ENCODE peak calls at places on chromosome 15, in six cellular contexts. C, Y, Z, L, J and K are unnamed samples.

GRCh38 chr15:75455424-75455981 is 4.0 kb upstream of the SIN3A start:
- DNase-seq in J (peak), L (peak), Y (peak), Z (peak), C (peak), K (peak)

GRCh38 chr15:74024687-74025086 is 30.2 kb downstream of the PML start:
- DNase-seq in Z (no peak), J (no peak), C (no peak), L (no peak), Y (no peak), K (peak)

GRCh38 chr15:58898150-58898680 is 35.3 kb downstream of the SLTM start:
- DNase-seq in J (no peak), L (no peak), Z (no peak), C (no peak), Y (no peak), K (no peak)

GRCh38 chr15:69000091-69000490 is 14.4 kb upstream of the NOX5 start:
- DNase-seq in J (no peak), Z (no peak), L (no peak), Y (no peak), C (no peak), K (no peak)

GRCh38 chr15:87518957-87519356 is 737.6 kb downstream of the NTRK3 start:
- DNase-seq in Y (no peak), C (no peak), L (no peak), Z (no peak), J (no peak), K (no peak)

GRCh38 chr15:45635191-45635638 is 386 bp downstream of the SQOR start:
- DNase-seq in Z (no peak), C (peak), L (peak), Y (peak), J (peak), K (peak)

GRCh38 chr15:40595773-40596172 is 1.7 kb downstream of the KNL1 start:
- DNase-seq in C (no peak), Z (no peak), L (no peak), J (no peak), Y (no peak), K (no peak)

GRCh38 chr15:34520566-34520965 is 62.9 kb downstream of the GOLGA8B start:
- DNase-seq in Z (no peak), Y (no peak), J (no peak), L (no peak), C (no peak), K (no peak)

GRCh38 chr15:66841953-66842681 is 140.1 kb downstream of the SMAD6 start:
- DNase-seq in C (peak), J (peak), Z (peak), Y (peak), L (peak), K (peak)

GRCh38 chr15:84987949-84988624 is 6.4 kb downstream of the PDE8A start:
- DNase-seq in L (no peak), Y (no peak), Z (no peak), C (no peak), J (no peak), K (no peak)

GRCh38 chr15:62365795-62366442 is 200.8 kb upstream of the C2CD4B start:
- DNase-seq in Z (no peak), C (no peak), J (no peak), L (no peak), Y (peak), K (no peak)

GRCh38 chr15:28921336-28921735 is 35.6 kb downstream of the APBA2 start:
- DNase-seq in Z (no peak), C (no peak), J (no peak), Y (no peak), L (no peak), K (peak)

GRCh38 chr15:62625421-62626033 is 417.0 kb upstream of the TPM1 start:
- DNase-seq in Y (no peak), Z (no peak), L (no peak), C (peak), J (peak), K (no peak)

GRCh38 chr15:96042734-96043224 is 287.7 kb upstream of the NR2F2 start:
- DNase-seq in C (no peak), L (no peak), J (peak), Y (no peak), Z (no peak), K (no peak)

GRCh38 chr15:35455201-35455600 is 90.8 kb downstream of the DPH6 start:
- DNase-seq in Z (no peak), L (no peak), Y (no peak), J (no peak), C (no peak), K (no peak)

DNA sequence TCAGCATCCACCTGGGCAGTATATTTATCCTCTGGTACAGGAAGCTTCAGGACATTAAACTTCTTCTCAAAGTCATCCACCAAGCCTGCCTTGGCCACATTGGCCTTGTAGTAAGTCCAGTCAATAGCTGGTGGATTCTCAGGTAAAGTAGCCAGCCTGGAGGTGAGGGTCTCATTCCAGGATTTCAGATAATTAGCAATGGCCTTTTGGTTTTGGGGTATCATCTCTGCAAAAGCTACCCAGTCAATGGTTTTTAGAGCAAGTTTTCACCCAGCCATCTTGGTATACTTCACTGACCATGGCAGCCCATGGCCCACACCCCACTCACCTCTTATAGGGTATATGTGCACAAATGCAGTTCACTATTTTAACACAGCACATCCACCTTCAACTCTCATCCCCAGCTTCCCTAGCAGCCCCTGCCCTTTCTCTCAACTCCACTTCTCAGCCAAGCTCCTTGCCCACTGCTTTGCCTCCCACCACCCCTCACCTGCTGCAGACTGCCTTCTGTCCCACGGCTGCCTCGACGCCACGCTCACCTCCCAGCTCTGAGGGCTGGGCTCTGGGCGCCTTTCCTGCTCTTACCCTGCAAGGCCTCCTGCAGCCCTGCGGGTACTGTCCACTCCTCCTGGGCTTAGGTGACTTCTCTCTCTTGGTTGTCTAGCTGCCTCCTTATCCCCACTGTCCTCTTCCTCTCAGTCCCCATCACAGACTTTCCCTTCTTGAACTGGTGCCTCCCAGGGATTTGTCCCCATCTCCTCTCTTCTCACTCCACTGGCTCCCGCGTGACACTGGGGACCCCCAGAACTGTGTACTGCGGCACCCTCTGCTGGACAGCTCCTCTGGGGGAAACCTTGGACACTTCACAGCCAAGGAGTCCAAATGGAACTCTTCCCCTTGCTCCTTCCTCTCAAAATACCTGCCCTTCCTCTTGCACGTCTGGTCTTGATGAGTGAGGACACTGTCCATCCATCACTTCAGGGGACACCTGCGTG is 1.7 kb upstream of the TGM5 start:
- DNase-seq in Z (no peak), L (peak), Y (no peak), J (peak), C (no peak), K (no peak)
- TF ChIP-seq CTCF in Z (peak), L (no peak), Y (no peak), J (peak), C (no peak), K (peak)

GRCh38 chr15:39238443-39238842 is 342.4 kb upstream of the THBS1 start:
- DNase-seq in Z (no peak), J (no peak), C (no peak), Y (no peak), L (no peak), K (no peak)

GRCh38 chr15:39239562-39239961 is 341.3 kb upstream of the THBS1 start:
- DNase-seq in J (peak), L (no peak), Y (no peak), C (no peak), Z (no peak), K (no peak)

GRCh38 chr15:39244776-39245175 is 336.1 kb upstream of the THBS1 start:
- DNase-seq in L (no peak), Y (no peak), Z (no peak), C (no peak), J (no peak), K (no peak)

GRCh38 chr15:39243396-39243795 is 337.5 kb upstream of the THBS1 start:
- DNase-seq in J (no peak), Z (no peak), Y (no peak), L (no peak), C (no peak), K (no peak)

GRCh38 chr15:39242345-39242744 is 338.5 kb upstream of the THBS1 start:
- DNase-seq in Y (no peak), Z (no peak), C (no peak), J (peak), L (no peak), K (no peak)
- TF ChIP-seq CTCF in Y (no peak), Z (no peak), C (no peak), J (no peak), L (no peak), K (no peak)

GRCh38 chr15:42371125-42371524 is 11.8 kb downstream of the CAPN3 start:
- DNase-seq in Y (no peak), C (no peak), J (peak), Z (peak), L (no peak), K (no peak)
- TF ChIP-seq CTCF in Y (no peak), C (no peak), J (no peak), Z (peak), L (no peak), K (no peak)

GRCh38 chr15:95024388-95024787 is 793.0 kb downstream of the MCTP2 start:
- DNase-seq in L (no peak), C (no peak), Y (no peak), J (peak), Z (no peak), K (no peak)
- TF ChIP-seq CTCF in L (peak), C (peak), Y (no peak), J (peak), Z (peak), K (peak)

GRCh38 chr15:78875107-78875914 is 2.6 kb downstream of the MORF4L1 start:
- DNase-seq in Y (no peak), Z (no peak), C (no peak), L (no peak), J (no peak), K (no peak)

GRCh38 chr15:78872155-78872971 is at the start of gene MORF4L1:
- DNase-seq in J (peak), Y (peak), L (peak), Z (peak), C (peak), K (peak)

GRCh38 chr15:78868366-78868765 is 4.3 kb upstream of the MORF4L1 start:
- DNase-seq in J (no peak), Y (no peak), L (no peak), Z (no peak), C (no peak), K (no peak)

GRCh38 chr15:78873796-78874761 is 1.4 kb downstream of the MORF4L1 start:
- DNase-seq in J (no peak), L (no peak), Z (no peak), Y (peak), C (peak), K (no peak)

DNA sequence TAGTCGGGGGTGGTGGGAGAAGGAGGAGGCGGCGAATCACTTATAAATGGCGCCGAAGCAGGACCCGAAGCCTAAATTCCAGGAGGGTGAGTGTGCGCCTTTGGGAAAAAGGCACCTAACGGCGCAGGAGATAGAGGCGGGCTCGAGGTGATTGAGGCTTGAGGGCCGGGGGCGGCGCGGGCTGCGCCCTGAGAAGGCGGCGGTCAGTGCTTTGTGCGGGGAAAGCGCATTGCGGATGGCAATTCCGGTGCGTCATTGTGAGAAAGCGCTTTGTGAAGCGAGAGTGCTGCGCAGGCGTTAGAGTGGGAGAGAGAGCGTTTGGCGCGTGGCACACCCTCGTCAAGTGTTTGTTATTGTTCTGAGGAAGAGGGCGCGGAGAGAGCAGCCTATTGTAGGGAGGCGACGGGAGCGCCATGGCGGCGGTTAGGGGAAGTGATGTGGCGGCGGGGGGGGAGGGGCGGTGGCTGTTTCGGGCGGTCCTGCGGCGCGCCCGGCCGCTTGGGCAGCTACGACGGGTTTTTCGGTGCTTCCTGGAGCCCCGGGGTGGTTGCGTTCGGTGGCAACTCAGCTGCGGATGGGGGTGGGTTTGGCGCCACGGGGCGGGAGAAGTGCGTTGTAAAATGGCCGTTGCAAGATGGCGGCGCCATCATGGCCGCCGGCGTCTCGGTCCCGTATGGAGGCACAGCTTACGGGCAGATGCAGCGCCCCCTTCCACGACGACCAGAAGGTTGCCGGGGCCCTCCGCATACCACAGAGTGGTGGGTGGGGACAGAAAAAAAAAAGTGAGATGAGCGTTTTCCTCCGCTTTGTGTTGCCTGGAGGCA is 494 bp downstream of the MORF4L1 start:
- DNase-seq in J (peak), Z (peak), L (peak), Y (peak), C (peak), K (peak)
- TF ChIP-seq CTCF in J (peak), Z (peak), L (no peak), Y (no peak), C (no peak), K (peak)

DNA sequence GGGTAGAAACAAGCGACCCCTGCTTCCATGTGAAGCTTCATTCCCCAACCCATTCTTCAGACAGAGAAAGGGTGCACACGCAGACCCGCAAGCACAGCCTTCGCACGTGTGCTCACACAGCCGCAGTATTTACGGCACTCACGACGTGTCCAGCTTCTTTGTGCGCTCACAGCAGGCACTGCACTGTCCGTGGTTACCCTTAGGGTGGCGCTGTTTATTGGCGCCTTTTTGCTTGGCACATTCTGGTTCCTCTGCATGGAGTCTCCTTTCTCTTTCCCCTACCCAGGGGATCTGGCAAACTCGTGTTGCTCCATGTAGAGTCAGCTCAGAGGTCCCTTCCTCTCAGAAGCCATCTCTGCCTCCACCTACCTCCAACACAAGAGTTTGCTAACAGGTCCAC is 115.1 kb downstream of the SLCO3A1 start:
- DNase-seq in Y (no peak), J (no peak), C (no peak), L (no peak), Z (no peak), K (no peak)
- TF ChIP-seq CTCF in Y (no peak), J (peak), C (no peak), L (peak), Z (peak), K (peak)